ENCODE peak calls at places on chromosomes 13 and 19, in four cellular contexts. M is choroid plexus epithelial cell, E is heart right ventricle, G is trophoblast cell. Z is an unnamed sample.

GRCh38 chr13:57286511-57287098 is 119.6 kb downstream of the PRR20E start:
- DNase-seq in G (peak; percentile 10), E (no peak), M (no peak), Z (no peak)

GRCh38 chr13:86960876-86961275 is 710.3 kb upstream of the SLITRK5 start:
- DNase-seq in E (no peak), G (no peak), M (peak; percentile 35), Z (no peak)

GRCh38 chr13:95243207-95243606 is 58.0 kb downstream of the ABCC4 start:
- DNase-seq in G (no peak), M (no peak), E (no peak), Z (no peak)

GRCh38 chr13:97914537-97914936 is 38.9 kb upstream of the IPO5 start:
- DNase-seq in G (peak; percentile 1), M (peak; percentile 41), E (no peak), Z (no peak)

GRCh38 chr13:105915451-105915850 is 620.0 kb downstream of the EFNB2 start:
- DNase-seq in E (no peak), M (no peak), G (peak; percentile 53), Z (no peak)

GRCh38 chr13:108070491-108070890 is 144.8 kb downstream of the LIG4 start:
- DNase-seq in E (no peak), G (no peak), M (no peak), Z (no peak)

GRCh38 chr13:82717249-82717648 is 1165.0 kb downstream of the SLITRK1 start:
- DNase-seq in G (no peak), E (no peak), M (peak; percentile 73), Z (no peak)

GRCh38 chr13:59519776-59520175 is 644.0 kb downstream of the DIAPH3 start:
- DNase-seq in M (peak; percentile 25), G (no peak), E (no peak), Z (no peak)

GRCh38 chr13:107649071-107649470 is 566.3 kb downstream of the LIG4 start:
- DNase-seq in E (no peak), M (peak; percentile 39), G (no peak), Z (no peak)

GRCh38 chr19:4368128-4368820 is 24.9 kb downstream of the MPND start:
- DNase-seq in G (no peak), E (no peak), M (peak; percentile 27), Z (no peak)

GRCh38 chr19:22422220-22422619 is at the start of gene ZNF98:
- DNase-seq in E (peak; percentile 29), G (peak; percentile 56), M (no peak), Z (peak; percentile 87)

GRCh38 chr19:10919352-10920287 is 8.8 kb downstream of the YIPF2 start:
- DNase-seq in M (no peak), E (no peak), G (no peak), Z (no peak)

GRCh38 chr19:2883686-2884439 is 16.7 kb downstream of the ZNF556 start:
- DNase-seq in M (no peak), G (no peak), E (no peak), Z (peak; percentile 15)

GRCh38 chr13:44693156-44693826 is 117.2 kb upstream of the TSC22D1 start:
- DNase-seq in G (no peak), M (no peak), E (peak; percentile 29), Z (no peak)

GRCh38 chr13:47499358-47500150 is 501.5 kb downstream of the SUCLA2 start:
- DNase-seq in M (peak; percentile 92), G (no peak), E (no peak), Z (no peak)

GRCh38 chr19:16066611-16067104 is 9.6 kb upstream of the TPM4 start:
- DNase-seq in E (peak; percentile 34), G (peak; percentile 73), M (no peak), Z (peak; percentile 49)

GRCh38 chr19:31356587-31357314 is 7.5 kb upstream of the TSHZ3 start:
- DNase-seq in E (no peak), M (no peak), G (no peak), Z (peak; percentile 65)

GRCh38 chr13:98792321-98792720 is 39.8 kb upstream of the SLC15A1 start:
- DNase-seq in E (no peak), M (no peak), G (no peak), Z (no peak)

GRCh38 chr19:2276429-2276989 is 5.5 kb downstream of the PEAK3 start:
- DNase-seq in G (no peak), M (no peak), E (no peak), Z (no peak)

GRCh38 chr19:919157-920050 is 2.3 kb downstream of the KISS1R start:
- DNase-seq in M (no peak), E (no peak), G (peak; percentile 92), Z (no peak)

GRCh38 chr19:17796013-17796837 is 1.3 kb downstream of the B3GNT3 start:
- DNase-seq in M (no peak), G (peak; percentile 85), E (no peak), Z (no peak)

GRCh38 chr19:29415507-29415906 is 110.3 kb upstream of the VSTM2B start:
- DNase-seq in M (no peak), G (no peak), E (no peak), Z (no peak)

GRCh38 chr19:43848821-43849220 is 21.7 kb downstream of the ZNF283 start:
- DNase-seq in M (no peak), G (no peak), E (no peak), Z (no peak)

GRCh38 chr19:51610576-51610975 is 19.6 kb downstream of the SIGLEC5 start:
- DNase-seq in G (no peak), M (no peak), E (no peak), Z (no peak)

GRCh38 chr19:50695251-50696064 is 24.1 kb downstream of the SHANK1 start:
- DNase-seq in G (no peak), M (no peak), E (no peak), Z (no peak)

GRCh38 chr19:3196933-3197205 is 11.1 kb downstream of the NCLN start:
- DNase-seq in G (no peak), M (no peak), E (no peak), Z (no peak)

GRCh38 chr13:49540552-49540951 is 44.8 kb downstream of the PHF11 start:
- DNase-seq in E (no peak), M (peak; percentile 35), G (no peak), Z (no peak)

DNA sequence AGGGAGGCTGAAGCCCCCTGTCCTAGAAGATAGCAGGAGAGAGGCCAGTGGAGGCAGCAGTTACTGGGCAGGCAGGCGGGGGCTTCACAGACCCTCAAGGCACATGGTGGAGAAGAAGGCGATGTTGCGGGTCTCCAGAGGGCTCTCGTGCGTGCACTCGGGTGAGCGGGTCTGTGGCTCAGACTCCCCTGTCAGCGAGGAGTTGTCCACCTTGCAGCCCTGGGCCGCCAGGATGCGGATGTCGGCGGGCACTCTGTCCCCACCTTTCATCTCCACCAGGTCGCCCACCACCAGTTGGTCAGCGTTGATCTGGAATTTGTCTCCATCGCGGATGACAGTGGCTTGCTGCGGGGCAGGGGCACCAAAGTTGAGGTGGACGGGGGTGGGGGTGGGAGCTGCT is 3.2 kb downstream of the ATP4A start:
- DNase-seq in G (no peak), M (no peak), E (no peak), Z (no peak)
- H3K4me3 ChIP-seq in G (no peak overlapping the region), M (no peak overlapping the region), E (no peak overlapping the region), Z (no peak overlapping the region)

GRCh38 chr13:113122571-113123225 is at the start of gene F10:
- DNase-seq in M (peak; percentile 85), G (no peak), E (peak; percentile 47), Z (peak; percentile 81)
- H3K4me3 ChIP-seq in M (peak within 1 kb of the TSS; percentile 63), G (peak within 1 kb of the TSS; percentile 25), E (peak within 1 kb of the TSS; percentile 19), Z (no peak within 1 kb of the TSS)

DNA sequence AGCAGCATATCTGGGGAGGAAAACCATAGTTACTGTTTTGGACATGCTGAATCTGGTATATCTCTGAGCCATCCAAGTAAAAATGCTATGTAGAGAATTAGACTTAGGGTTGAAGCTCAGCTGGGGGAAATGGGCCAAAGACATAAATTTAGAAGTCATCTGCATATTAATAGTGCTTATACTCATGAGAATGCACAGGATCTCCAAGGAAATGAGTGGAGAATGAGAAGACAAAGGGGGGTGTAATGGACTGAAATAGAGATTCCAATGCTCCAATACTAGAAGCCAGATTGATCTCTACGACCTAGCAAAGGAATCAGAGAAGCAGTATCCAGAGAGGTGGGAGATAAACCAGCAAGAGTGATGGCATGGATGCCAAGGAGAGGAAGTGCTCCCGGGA is 10.3 kb upstream of the FAM124A start:
- DNase-seq in M (no peak), E (no peak), G (no peak), Z (no peak)
- H3K4me3 ChIP-seq in M (no peak overlapping the region), E (no peak overlapping the region), G (no peak overlapping the region), Z (no peak overlapping the region)

GRCh38 chr19:45645068-45645630 is 6.0 kb upstream of the EML2 start:
- DNase-seq in E (no peak), M (no peak), G (no peak), Z (no peak)

GRCh38 chr19:45643024-45643926 is 4.1 kb upstream of the EML2 start:
- DNase-seq in G (peak; percentile 80), M (peak; percentile 83), E (peak; percentile 84), Z (peak; percentile 93)

GRCh38 chr19:45645631-45646344 is 6.6 kb upstream of the EML2 start:
- DNase-seq in E (peak; percentile 85), M (peak; percentile 98), G (peak; percentile 84), Z (peak; percentile 83)

GRCh38 chr19:45643927-45644771 is 5.0 kb upstream of the EML2 start:
- DNase-seq in G (no peak), M (no peak), E (no peak), Z (no peak)

GRCh38 chr19:45646345-45646698 is 7.1 kb upstream of the EML2 start:
- DNase-seq in G (no peak), M (peak; percentile 40), E (no peak), Z (no peak)
- H3K4me3 ChIP-seq in G (no peak overlapping the region), M (peak overlapping the region; percentile 61), E (peak overlapping the region; percentile 33), Z (no peak overlapping the region)

GRCh38 chr13:52931913-52932312 is 83.5 kb upstream of the PCDH8 start:
- DNase-seq in G (no peak), E (no peak), M (no peak), Z (no peak)
- H3K4me3 ChIP-seq in G (no peak overlapping the region), E (no peak overlapping the region), M (no peak overlapping the region), Z (no peak overlapping the region)

Z was measured in aorta.